ENCODE peak calls at places on chromosomes 12 and 14, in ten cellular contexts. A is psoas muscle, M is GM13977, B is AG10803, W is lower leg skin, L is GM10248, K is testis, Z is kidney epithelial cell, S is SK-N-SH, P is choroid plexus epithelial cell. C is an unnamed sample.
A peak's percentile ranks its signal among the peaks of the same experiment; 100 is the strongest.

GRCh38 chr12:46523863-46524770 is 151.5 kb upstream of the SLC38A2 start:
- DNase-seq in A (peak; percentile 23), M (no peak), B (peak; percentile 91), W (no peak), L (no peak), K (no peak), Z (peak; percentile 93), S (no peak), P (peak; percentile 84), C (no peak)

GRCh38 chr12:38610808-38611350 is 294.3 kb downstream of the ALG10B start:
- DNase-seq in A (no peak), M (no peak), B (no peak), W (no peak), L (no peak), K (no peak), Z (no peak), S (no peak), P (no peak), C (no peak)

GRCh38 chr14:58796201-58796600 is 158.4 kb downstream of the DACT1 start:
- DNase-seq in A (no peak), M (no peak), B (no peak), W (no peak), L (no peak), K (no peak), Z (no peak), S (no peak), P (no peak), C (no peak)

GRCh38 chr12:55074771-55075170 is 51.4 kb upstream of the OR9K2 start:
- DNase-seq in A (no peak), M (no peak), B (no peak), W (no peak), L (no peak), K (no peak), Z (no peak), S (no peak), P (no peak), C (no peak)

GRCh38 chr14:100769035-100769939 is 42.6 kb downstream of the DLK1 start:
- DNase-seq in A (peak; percentile 23), M (no peak), B (no peak), W (no peak), L (no peak), K (no peak), Z (no peak), S (no peak), P (no peak), C (no peak)

GRCh38 chr12:14756331-14757143 is 46.7 kb downstream of the WBP11 start:
- DNase-seq in A (no peak), M (no peak), B (no peak), W (no peak), L (no peak), K (peak; percentile 63), Z (no peak), S (peak; percentile 22), P (peak; percentile 34), C (no peak)

GRCh38 chr12:47704719-47705118 is 1.1 kb downstream of the RPAP3 start:
- DNase-seq in A (no peak), M (no peak), B (no peak), W (no peak), L (no peak), K (no peak), Z (no peak), S (no peak), P (no peak), C (no peak)

GRCh38 chr12:128587918-128588317 is 235.8 kb downstream of the SLC15A4 start:
- DNase-seq in A (no peak), M (no peak), B (no peak), W (no peak), L (no peak), K (no peak), Z (no peak), S (no peak), P (no peak), C (no peak)

GRCh38 chr14:98161366-98161765 is 1110.6 kb downstream of the BCL11B start:
- DNase-seq in A (no peak), M (no peak), B (no peak), W (no peak), L (no peak), K (no peak), Z (no peak), S (no peak), P (no peak), C (no peak)

GRCh38 chr12:5626146-5626545 is 194.2 kb downstream of the NTF3 start:
- DNase-seq in A (no peak), M (no peak), B (no peak), W (no peak), L (no peak), K (no peak), Z (no peak), S (no peak), P (no peak), C (no peak)

GRCh38 chr12:12319501-12320322 is 30.3 kb downstream of the MANSC1 start:
- DNase-seq in A (no peak), M (no peak), B (peak; percentile 7), W (no peak), L (no peak), K (no peak), Z (no peak), S (no peak), P (peak; percentile 31), C (no peak)

GRCh38 chr14:30521899-30522736 is 36.8 kb upstream of the G2E3 start:
- DNase-seq in A (no peak), M (peak; percentile 31), B (peak; percentile 47), W (no peak), L (peak; percentile 22), K (no peak), Z (peak; percentile 7), S (peak; percentile 8), P (peak; percentile 73), C (no peak)
- TF ChIP-seq CTCF in A (peak; percentile 79), M (peak; percentile 67), B (peak; percentile 84), W (no peak), L (peak; percentile 59), K (peak; percentile 72), Z (peak; percentile 70), S (peak; percentile 74), P (peak; percentile 72), C (peak; percentile 74)

GRCh38 chr12:101111441-101111840 is 98.6 kb downstream of the SLC5A8 start:
- DNase-seq in A (no peak), M (no peak), B (no peak), W (no peak), L (no peak), K (no peak), Z (no peak), S (no peak), P (no peak), C (no peak)

GRCh38 chr12:101110856-101111255 is 99.2 kb downstream of the SLC5A8 start:
- DNase-seq in A (no peak), M (no peak), B (no peak), W (no peak), L (no peak), K (no peak), Z (no peak), S (no peak), P (no peak), C (no peak)

GRCh38 chr12:101107032-101107763 is 102.8 kb downstream of the SLC5A8 start:
- DNase-seq in A (no peak), M (no peak), B (no peak), W (no peak), L (no peak), K (no peak), Z (no peak), S (no peak), P (no peak), C (no peak)

DNA sequence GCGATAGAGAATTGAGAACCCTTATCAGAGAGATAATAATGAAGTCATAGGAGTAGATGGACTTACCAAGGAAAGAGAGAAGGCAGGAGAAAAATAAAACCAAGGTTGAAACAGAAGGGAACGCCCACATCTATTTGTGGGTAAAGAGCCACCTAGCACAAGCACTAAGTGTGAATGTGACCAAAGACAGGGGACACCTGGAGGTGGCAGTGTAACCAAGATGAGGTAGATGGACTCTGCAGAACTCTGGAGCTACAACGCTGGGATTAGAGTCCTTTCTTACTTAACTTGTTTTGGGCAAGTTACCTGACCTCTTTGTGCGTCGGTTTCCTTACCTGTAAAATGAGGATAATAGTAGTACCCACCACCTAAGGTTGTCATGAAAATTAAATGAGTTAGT is 101.9 kb downstream of the SLC5A8 start:
- DNase-seq in A (no peak), M (no peak), B (no peak), W (no peak), L (no peak), K (no peak), Z (no peak), S (no peak), P (no peak), C (no peak)
- TF ChIP-seq CTCF in A (no peak), M (no peak), B (no peak), W (no peak), L (no peak), K (no peak), Z (no peak), S (no peak), P (no peak), C (no peak)

GRCh38 chr14:77125275-77126073 is 16.1 kb downstream of the ZDHHC22 start:
- DNase-seq in A (no peak), M (no peak), B (no peak), W (no peak), L (no peak), K (no peak), Z (no peak), S (peak; percentile 52), P (no peak), C (no peak)
- TF ChIP-seq CTCF in A (peak; percentile 10), M (no peak), B (no peak), W (no peak), L (no peak), K (no peak), Z (no peak), S (no peak), P (no peak), C (peak; percentile 33)

GRCh38 chr14:52346778-52347177 is 32.7 kb downstream of the PTGER2 start:
- DNase-seq in A (no peak), M (no peak), B (no peak), W (no peak), L (no peak), K (no peak), Z (no peak), S (no peak), P (no peak), C (no peak)

GRCh38 chr14:52350445-52350844 is 36.3 kb downstream of the PTGER2 start:
- DNase-seq in A (no peak), M (no peak), B (no peak), W (no peak), L (no peak), K (no peak), Z (no peak), S (no peak), P (no peak), C (no peak)

GRCh38 chr14:52349731-52350130 is 35.6 kb downstream of the PTGER2 start:
- DNase-seq in A (no peak), M (no peak), B (no peak), W (no peak), L (no peak), K (no peak), Z (no peak), S (no peak), P (no peak), C (no peak)

GRCh38 chr14:52348796-52349195 is 34.7 kb downstream of the PTGER2 start:
- DNase-seq in A (no peak), M (no peak), B (peak; percentile 73), W (no peak), L (no peak), K (no peak), Z (no peak), S (no peak), P (peak; percentile 80), C (no peak)

DNA sequence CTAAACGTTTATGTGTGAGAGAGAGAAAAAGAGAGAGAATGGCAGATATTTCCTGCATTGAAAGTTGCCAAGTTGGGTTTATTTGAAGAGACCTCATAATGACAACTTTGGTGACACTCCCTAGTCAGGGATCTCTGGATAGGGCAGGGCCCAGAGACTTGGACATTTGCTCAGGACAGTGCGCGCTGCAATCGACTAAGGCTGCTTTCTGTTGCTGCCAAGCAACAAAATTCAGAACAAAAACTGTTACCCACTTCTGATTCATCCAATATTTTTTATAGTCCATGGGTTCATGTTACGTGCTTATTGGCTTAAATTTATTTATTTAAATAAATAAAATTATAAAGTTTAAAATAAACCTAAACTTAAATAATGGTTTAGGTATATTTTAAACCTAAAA is 34.2 kb downstream of the PTGER2 start:
- DNase-seq in A (no peak), M (no peak), B (peak; percentile 42), W (no peak), L (no peak), K (no peak), Z (no peak), S (no peak), P (no peak), C (no peak)
- TF ChIP-seq CTCF in A (no peak), M (no peak), B (no peak), W (no peak), L (no peak), K (no peak), Z (no peak), S (no peak), P (no peak), C (no peak)

C was measured in osteocyte.